ENCODE peak calls at places on chromosomes 13 and 19, in seven cellular contexts. One of them, this sample, is unnamed.

GRCh38 chr19:8149261-8150094 is at the start of gene FBN3:
- ATAC-seq in activated CD4-positive, CD25-positive, alpha-beta regulatory T cell treated with anti-CD3 and anti-CD28 coated beads, Interleukin-2, amount 50 U/mL, for 24 hours: no peak
- ATAC-seq in left lobe of liver: peak
- ATAC-seq in gastroesophageal sphincter: no peak
- ATAC-seq in WTC11: peak
- ATAC-seq in upper lobe of right lung: peak
- ATAC-seq in activated CD8-positive, alpha-beta memory T cell treated with anti-CD3 and anti-CD28 coated beads, Interleukin-2, amount 10 ng/mL, durations not matched to agents 7 days and 5 days: no peak
- ATAC-seq in this sample: no peak

GRCh38 chr19:34173145-34173956 is 1.0 kb downstream of the LSM14A start:
- ATAC-seq in activated CD4-positive, CD25-positive, alpha-beta regulatory T cell treated with anti-CD3 and anti-CD28 coated beads, Interleukin-2, amount 50 U/mL, for 24 hours: no peak
- ATAC-seq in activated CD8-positive, alpha-beta memory T cell treated with anti-CD3 and anti-CD28 coated beads, Interleukin-2, amount 10 ng/mL, durations not matched to agents 7 days and 5 days: no peak
- ATAC-seq in WTC11: peak
- ATAC-seq in upper lobe of right lung: peak
- ATAC-seq in left lobe of liver: peak
- ATAC-seq in gastroesophageal sphincter: peak
- ATAC-seq in this sample: peak

GRCh38 chr13:28219408-28220099 is 81.2 kb downstream of the PAN3 start:
- ATAC-seq in upper lobe of right lung: no peak
- ATAC-seq in activated CD8-positive, alpha-beta memory T cell treated with anti-CD3 and anti-CD28 coated beads, Interleukin-2, amount 10 ng/mL, durations not matched to agents 7 days and 5 days: no peak
- ATAC-seq in WTC11: no peak
- ATAC-seq in left lobe of liver: no peak
- ATAC-seq in activated CD4-positive, CD25-positive, alpha-beta regulatory T cell treated with anti-CD3 and anti-CD28 coated beads, Interleukin-2, amount 50 U/mL, for 24 hours: no peak
- ATAC-seq in gastroesophageal sphincter: no peak
- ATAC-seq in this sample: peak

GRCh38 chr19:41324921-41325639 is 15.1 kb downstream of the CCDC97 start:
- ATAC-seq in gastroesophageal sphincter: peak
- ATAC-seq in left lobe of liver: peak
- ATAC-seq in WTC11: peak
- ATAC-seq in upper lobe of right lung: peak
- ATAC-seq in activated CD8-positive, alpha-beta memory T cell treated with anti-CD3 and anti-CD28 coated beads, Interleukin-2, amount 10 ng/mL, durations not matched to agents 7 days and 5 days: no peak
- ATAC-seq in activated CD4-positive, CD25-positive, alpha-beta regulatory T cell treated with anti-CD3 and anti-CD28 coated beads, Interleukin-2, amount 50 U/mL, for 24 hours: no peak
- ATAC-seq in this sample: no peak

GRCh38 chr13:32150794-32151193 is 119.2 kb downstream of the FRY start:
- ATAC-seq in WTC11: no peak
- ATAC-seq in upper lobe of right lung: peak
- ATAC-seq in activated CD8-positive, alpha-beta memory T cell treated with anti-CD3 and anti-CD28 coated beads, Interleukin-2, amount 10 ng/mL, durations not matched to agents 7 days and 5 days: no peak
- ATAC-seq in activated CD4-positive, CD25-positive, alpha-beta regulatory T cell treated with anti-CD3 and anti-CD28 coated beads, Interleukin-2, amount 50 U/mL, for 24 hours: no peak
- ATAC-seq in left lobe of liver: peak
- ATAC-seq in gastroesophageal sphincter: peak
- ATAC-seq in this sample: no peak

GRCh38 chr19:51016798-51017683 is 2.5 kb downstream of the KLK10 start:
- ATAC-seq in upper lobe of right lung: peak
- ATAC-seq in gastroesophageal sphincter: no peak
- ATAC-seq in activated CD4-positive, CD25-positive, alpha-beta regulatory T cell treated with anti-CD3 and anti-CD28 coated beads, Interleukin-2, amount 50 U/mL, for 24 hours: peak
- ATAC-seq in left lobe of liver: peak
- ATAC-seq in activated CD8-positive, alpha-beta memory T cell treated with anti-CD3 and anti-CD28 coated beads, Interleukin-2, amount 10 ng/mL, durations not matched to agents 7 days and 5 days: peak
- ATAC-seq in WTC11: peak
- ATAC-seq in this sample: peak

GRCh38 chr19:7263521-7263920 is 30.7 kb downstream of the INSR start:
- ATAC-seq in activated CD4-positive, CD25-positive, alpha-beta regulatory T cell treated with anti-CD3 and anti-CD28 coated beads, Interleukin-2, amount 50 U/mL, for 24 hours: no peak
- ATAC-seq in upper lobe of right lung: no peak
- ATAC-seq in left lobe of liver: no peak
- ATAC-seq in activated CD8-positive, alpha-beta memory T cell treated with anti-CD3 and anti-CD28 coated beads, Interleukin-2, amount 10 ng/mL, durations not matched to agents 7 days and 5 days: no peak
- ATAC-seq in WTC11: no peak
- ATAC-seq in gastroesophageal sphincter: no peak
- ATAC-seq in this sample: no peak

GRCh38 chr19:48258350-48258749 is 2.6 kb upstream of the CARD8 start:
- ATAC-seq in left lobe of liver: no peak
- ATAC-seq in activated CD4-positive, CD25-positive, alpha-beta regulatory T cell treated with anti-CD3 and anti-CD28 coated beads, Interleukin-2, amount 50 U/mL, for 24 hours: peak
- ATAC-seq in gastroesophageal sphincter: no peak
- ATAC-seq in WTC11: no peak
- ATAC-seq in activated CD8-positive, alpha-beta memory T cell treated with anti-CD3 and anti-CD28 coated beads, Interleukin-2, amount 10 ng/mL, durations not matched to agents 7 days and 5 days: peak
- ATAC-seq in upper lobe of right lung: no peak
- ATAC-seq in this sample: peak

GRCh38 chr19:40005670-40006272 is 8.9 kb downstream of the ZNF546 start:
- ATAC-seq in activated CD4-positive, CD25-positive, alpha-beta regulatory T cell treated with anti-CD3 and anti-CD28 coated beads, Interleukin-2, amount 50 U/mL, for 24 hours: no peak
- ATAC-seq in gastroesophageal sphincter: no peak
- ATAC-seq in activated CD8-positive, alpha-beta memory T cell treated with anti-CD3 and anti-CD28 coated beads, Interleukin-2, amount 10 ng/mL, durations not matched to agents 7 days and 5 days: no peak
- ATAC-seq in upper lobe of right lung: no peak
- ATAC-seq in WTC11: no peak
- ATAC-seq in left lobe of liver: no peak
- ATAC-seq in this sample: no peak

GRCh38 chr19:11881151-11881800 is 6.3 kb upstream of the ZNF69 start:
- ATAC-seq in gastroesophageal sphincter: no peak
- ATAC-seq in upper lobe of right lung: peak
- ATAC-seq in activated CD4-positive, CD25-positive, alpha-beta regulatory T cell treated with anti-CD3 and anti-CD28 coated beads, Interleukin-2, amount 50 U/mL, for 24 hours: peak
- ATAC-seq in WTC11: peak
- ATAC-seq in left lobe of liver: peak
- ATAC-seq in activated CD8-positive, alpha-beta memory T cell treated with anti-CD3 and anti-CD28 coated beads, Interleukin-2, amount 10 ng/mL, durations not matched to agents 7 days and 5 days: peak
- ATAC-seq in this sample: peak

GRCh38 chr19:15197275-15198005 is 3.4 kb downstream of the NOTCH3 start:
- ATAC-seq in activated CD8-positive, alpha-beta memory T cell treated with anti-CD3 and anti-CD28 coated beads, Interleukin-2, amount 10 ng/mL, durations not matched to agents 7 days and 5 days: no peak
- ATAC-seq in left lobe of liver: no peak
- ATAC-seq in gastroesophageal sphincter: no peak
- ATAC-seq in WTC11: no peak
- ATAC-seq in upper lobe of right lung: no peak
- ATAC-seq in activated CD4-positive, CD25-positive, alpha-beta regulatory T cell treated with anti-CD3 and anti-CD28 coated beads, Interleukin-2, amount 50 U/mL, for 24 hours: no peak
- ATAC-seq in this sample: no peak

GRCh38 chr19:51784922-51785690 is 9.9 kb upstream of the FPR3 start:
- ATAC-seq in upper lobe of right lung: peak
- ATAC-seq in WTC11: peak
- ATAC-seq in activated CD8-positive, alpha-beta memory T cell treated with anti-CD3 and anti-CD28 coated beads, Interleukin-2, amount 10 ng/mL, durations not matched to agents 7 days and 5 days: peak
- ATAC-seq in gastroesophageal sphincter: peak
- ATAC-seq in activated CD4-positive, CD25-positive, alpha-beta regulatory T cell treated with anti-CD3 and anti-CD28 coated beads, Interleukin-2, amount 50 U/mL, for 24 hours: peak
- ATAC-seq in left lobe of liver: peak
- ATAC-seq in this sample: peak

GRCh38 chr19:16527334-16527935 is 14.8 kb downstream of the CHERP start:
- ATAC-seq in WTC11: no peak
- ATAC-seq in gastroesophageal sphincter: no peak
- ATAC-seq in left lobe of liver: no peak
- ATAC-seq in activated CD4-positive, CD25-positive, alpha-beta regulatory T cell treated with anti-CD3 and anti-CD28 coated beads, Interleukin-2, amount 50 U/mL, for 24 hours: no peak
- ATAC-seq in upper lobe of right lung: no peak
- ATAC-seq in activated CD8-positive, alpha-beta memory T cell treated with anti-CD3 and anti-CD28 coated beads, Interleukin-2, amount 10 ng/mL, durations not matched to agents 7 days and 5 days: no peak
- ATAC-seq in this sample: no peak

GRCh38 chr13:80558074-80558473 is 217.1 kb upstream of the SPRY2 start:
- ATAC-seq in upper lobe of right lung: no peak
- ATAC-seq in left lobe of liver: peak
- ATAC-seq in WTC11: no peak
- ATAC-seq in gastroesophageal sphincter: no peak
- ATAC-seq in activated CD4-positive, CD25-positive, alpha-beta regulatory T cell treated with anti-CD3 and anti-CD28 coated beads, Interleukin-2, amount 50 U/mL, for 24 hours: no peak
- ATAC-seq in activated CD8-positive, alpha-beta memory T cell treated with anti-CD3 and anti-CD28 coated beads, Interleukin-2, amount 10 ng/mL, durations not matched to agents 7 days and 5 days: no peak
- ATAC-seq in this sample: no peak